ENCODE peak calls at places on chromosomes 6 and 20, in seven cellular contexts. One of them, this sample, is unnamed.

GRCh38 chr6:110828396-110828795 is 13.1 kb upstream of the CDK19 start:
- DNase-seq in A549: no peak
- DNase-seq in bronchial epithelial cell: peak
- DNase-seq in heart left ventricle: no peak
- DNase-seq in astrocyte: no peak
- DNase-seq in foreskin fibroblast: peak
- DNase-seq in brain microvascular endothelial cell: no peak
- DNase-seq in this sample: no peak

GRCh38 chr6:150775400-150775799 is 90.1 kb upstream of the MTHFD1L start:
- DNase-seq in foreskin fibroblast: no peak
- DNase-seq in heart left ventricle: no peak
- DNase-seq in astrocyte: peak
- DNase-seq in brain microvascular endothelial cell: no peak
- DNase-seq in A549: no peak
- DNase-seq in bronchial epithelial cell: no peak
- DNase-seq in this sample: no peak

GRCh38 chr6:513058-513457 is 121.5 kb downstream of the IRF4 start:
- DNase-seq in heart left ventricle: no peak
- DNase-seq in brain microvascular endothelial cell: no peak
- DNase-seq in bronchial epithelial cell: no peak
- DNase-seq in A549: no peak
- DNase-seq in foreskin fibroblast: no peak
- DNase-seq in astrocyte: no peak
- DNase-seq in this sample: no peak

GRCh38 chr6:40978687-40979289 is 60.2 kb downstream of the UNC5CL start:
- DNase-seq in bronchial epithelial cell: no peak
- DNase-seq in astrocyte: no peak
- DNase-seq in brain microvascular endothelial cell: no peak
- DNase-seq in foreskin fibroblast: no peak
- DNase-seq in A549: no peak
- DNase-seq in heart left ventricle: no peak
- DNase-seq in this sample: no peak

GRCh38 chr6:151805286-151805840 is 2.1 kb upstream of the ESR1 start:
- DNase-seq in foreskin fibroblast: peak
- DNase-seq in brain microvascular endothelial cell: no peak
- DNase-seq in heart left ventricle: no peak
- DNase-seq in A549: no peak
- DNase-seq in astrocyte: no peak
- DNase-seq in bronchial epithelial cell: no peak
- DNase-seq in this sample: no peak

GRCh38 chr6:21377356-21377755 is 216.2 kb upstream of the SOX4 start:
- DNase-seq in foreskin fibroblast: no peak
- DNase-seq in A549: no peak
- DNase-seq in bronchial epithelial cell: no peak
- DNase-seq in brain microvascular endothelial cell: no peak
- DNase-seq in heart left ventricle: no peak
- DNase-seq in astrocyte: no peak
- DNase-seq in this sample: no peak

GRCh38 chr6:96990462-96990861 is 65.9 kb downstream of the KLHL32 start:
- DNase-seq in brain microvascular endothelial cell: no peak
- DNase-seq in foreskin fibroblast: no peak
- DNase-seq in heart left ventricle: no peak
- DNase-seq in A549: no peak
- DNase-seq in bronchial epithelial cell: no peak
- DNase-seq in astrocyte: no peak
- DNase-seq in this sample: no peak

GRCh38 chr6:53673138-53673801 is 7.7 kb upstream of the KLHL31 start:
- DNase-seq in bronchial epithelial cell: peak
- DNase-seq in heart left ventricle: no peak
- DNase-seq in A549: peak
- DNase-seq in foreskin fibroblast: peak
- DNase-seq in astrocyte: peak
- DNase-seq in brain microvascular endothelial cell: peak
- DNase-seq in this sample: no peak

GRCh38 chr20:33211817-33212424 is 5.2 kb upstream of the BPIFA3 start:
- DNase-seq in A549: peak
- DNase-seq in brain microvascular endothelial cell: peak
- DNase-seq in heart left ventricle: no peak
- DNase-seq in bronchial epithelial cell: peak
- DNase-seq in foreskin fibroblast: peak
- DNase-seq in astrocyte: peak
- DNase-seq in this sample: no peak

DNA sequence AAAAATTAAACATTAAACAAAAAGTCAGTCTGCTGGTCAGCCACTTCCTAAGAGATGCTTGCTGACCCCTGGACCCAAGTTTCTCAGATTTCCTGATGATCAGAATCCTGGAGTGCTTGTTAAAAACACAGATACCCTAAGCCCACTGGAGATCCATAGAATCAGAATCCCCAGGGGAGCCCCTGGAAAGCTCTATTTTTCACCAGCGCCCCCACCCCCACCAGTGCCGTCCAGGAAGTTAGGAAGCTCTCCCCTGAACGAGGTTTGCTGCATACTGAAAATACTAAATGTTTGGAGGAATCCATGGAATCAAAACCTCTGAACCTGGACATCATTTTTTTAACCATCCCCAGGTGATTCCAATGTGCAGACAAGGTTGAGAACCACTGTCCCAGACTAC is 69.2 kb downstream of the BFSP1 start:
- DNase-seq in A549: no peak
- DNase-seq in brain microvascular endothelial cell: no peak
- DNase-seq in foreskin fibroblast: no peak
- DNase-seq in astrocyte: no peak
- DNase-seq in bronchial epithelial cell: no peak
- DNase-seq in heart left ventricle: no peak
- DNase-seq in this sample: no peak
- TF ChIP-seq CTCF in A549: no peak
- TF ChIP-seq CTCF in brain microvascular endothelial cell: no peak
- TF ChIP-seq CTCF in foreskin fibroblast: no peak
- TF ChIP-seq CTCF in astrocyte: no peak
- TF ChIP-seq CTCF in bronchial epithelial cell: no peak
- TF ChIP-seq CTCF in heart left ventricle: no peak
- TF ChIP-seq CTCF in this sample: no peak

DNA sequence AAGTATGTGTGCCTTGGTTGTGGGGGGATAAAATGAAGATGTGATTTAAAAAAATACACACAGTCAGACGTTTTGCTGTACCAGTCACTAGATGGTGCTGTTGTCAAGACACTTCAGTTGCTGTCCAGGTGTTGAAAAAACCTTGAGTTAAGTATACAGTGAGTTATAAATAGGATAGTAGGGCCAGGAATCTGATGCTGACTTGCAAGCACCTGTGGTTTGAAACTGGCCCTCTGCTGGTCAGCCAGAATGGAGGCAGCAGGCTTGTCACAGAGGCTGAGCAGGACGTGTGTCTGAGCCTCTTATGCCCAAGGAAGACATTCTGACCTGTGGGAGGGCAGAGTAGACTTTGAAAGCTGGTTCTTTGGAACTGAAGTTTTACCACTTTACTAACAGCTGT is 27.8 kb downstream of the RNF8 start:
- DNase-seq in foreskin fibroblast: peak
- DNase-seq in bronchial epithelial cell: peak
- DNase-seq in heart left ventricle: no peak
- DNase-seq in A549: peak
- DNase-seq in astrocyte: peak
- DNase-seq in brain microvascular endothelial cell: peak
- DNase-seq in this sample: no peak
- TF ChIP-seq CTCF in foreskin fibroblast: peak
- TF ChIP-seq CTCF in bronchial epithelial cell: peak
- TF ChIP-seq CTCF in heart left ventricle: peak
- TF ChIP-seq CTCF in A549: peak
- TF ChIP-seq CTCF in astrocyte: peak
- TF ChIP-seq CTCF in brain microvascular endothelial cell: peak
- TF ChIP-seq CTCF in this sample: peak

GRCh38 chr6:119331676-119332286 is 17.8 kb downstream of the MAN1A1 start:
- DNase-seq in bronchial epithelial cell: no peak
- DNase-seq in brain microvascular endothelial cell: no peak
- DNase-seq in foreskin fibroblast: no peak
- DNase-seq in A549: no peak
- DNase-seq in astrocyte: no peak
- DNase-seq in heart left ventricle: no peak
- DNase-seq in this sample: no peak

GRCh38 chr6:119330520-119330919 is 19.0 kb downstream of the MAN1A1 start:
- DNase-seq in heart left ventricle: no peak
- DNase-seq in bronchial epithelial cell: no peak
- DNase-seq in astrocyte: no peak
- DNase-seq in brain microvascular endothelial cell: no peak
- DNase-seq in A549: no peak
- DNase-seq in foreskin fibroblast: no peak
- DNase-seq in this sample: no peak

GRCh38 chr6:119334535-119335264 is 14.9 kb downstream of the MAN1A1 start:
- DNase-seq in A549: no peak
- DNase-seq in astrocyte: no peak
- DNase-seq in brain microvascular endothelial cell: no peak
- DNase-seq in foreskin fibroblast: no peak
- DNase-seq in heart left ventricle: no peak
- DNase-seq in bronchial epithelial cell: no peak
- DNase-seq in this sample: no peak

GRCh38 chr6:119333063-119333609 is 16.4 kb downstream of the MAN1A1 start:
- DNase-seq in foreskin fibroblast: no peak
- DNase-seq in brain microvascular endothelial cell: no peak
- DNase-seq in bronchial epithelial cell: no peak
- DNase-seq in astrocyte: no peak
- DNase-seq in heart left ventricle: no peak
- DNase-seq in A549: no peak
- DNase-seq in this sample: no peak

DNA sequence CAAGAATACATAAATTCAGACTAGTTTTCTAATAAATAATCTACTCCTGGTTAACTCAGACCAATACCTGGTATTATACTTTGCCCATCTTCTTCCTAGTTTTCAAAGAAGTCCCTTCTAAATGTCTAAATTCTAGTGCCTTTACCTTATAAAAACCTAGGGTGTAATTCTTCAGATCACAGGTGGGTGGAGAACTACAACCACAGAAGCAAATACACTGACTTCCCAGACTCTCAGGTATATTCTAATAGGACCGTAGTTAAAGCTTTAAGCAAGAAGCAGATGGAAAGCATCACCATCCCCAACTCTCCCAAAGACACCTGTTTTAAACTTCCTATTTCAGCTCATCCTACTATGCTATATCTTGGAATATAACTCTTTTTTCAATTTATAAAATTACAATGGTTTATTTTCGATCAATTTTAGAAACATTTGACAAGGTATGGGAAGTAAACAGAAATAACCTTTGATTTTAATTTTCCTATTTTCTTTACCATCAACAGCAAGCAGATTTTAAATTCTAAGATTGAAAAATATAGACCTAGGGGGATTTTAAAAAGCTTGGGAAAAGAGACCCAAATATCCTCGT is 15.8 kb downstream of the MAN1A1 start:
- DNase-seq in A549: no peak
- DNase-seq in foreskin fibroblast: no peak
- DNase-seq in brain microvascular endothelial cell: no peak
- DNase-seq in bronchial epithelial cell: peak
- DNase-seq in astrocyte: no peak
- DNase-seq in heart left ventricle: no peak
- DNase-seq in this sample: no peak
- TF ChIP-seq CTCF in A549: peak
- TF ChIP-seq CTCF in foreskin fibroblast: peak
- TF ChIP-seq CTCF in brain microvascular endothelial cell: peak
- TF ChIP-seq CTCF in bronchial epithelial cell: peak
- TF ChIP-seq CTCF in astrocyte: peak
- TF ChIP-seq CTCF in heart left ventricle: peak
- TF ChIP-seq CTCF in this sample: no peak

GRCh38 chr6:36098920-36099647 is 31.2 kb upstream of the MAPK13 start:
- DNase-seq in foreskin fibroblast: no peak
- DNase-seq in astrocyte: no peak
- DNase-seq in brain microvascular endothelial cell: no peak
- DNase-seq in A549: no peak
- DNase-seq in heart left ventricle: no peak
- DNase-seq in bronchial epithelial cell: no peak
- DNase-seq in this sample: no peak

GRCh38 chr6:36094786-36095496 is 35.4 kb upstream of the MAPK13 start:
- DNase-seq in heart left ventricle: peak
- DNase-seq in brain microvascular endothelial cell: peak
- DNase-seq in foreskin fibroblast: peak
- DNase-seq in astrocyte: peak
- DNase-seq in bronchial epithelial cell: peak
- DNase-seq in A549: peak
- DNase-seq in this sample: peak

GRCh38 chr6:36094238-36094637 is 36.1 kb upstream of the MAPK13 start:
- DNase-seq in A549: no peak
- DNase-seq in foreskin fibroblast: no peak
- DNase-seq in bronchial epithelial cell: no peak
- DNase-seq in brain microvascular endothelial cell: no peak
- DNase-seq in heart left ventricle: no peak
- DNase-seq in astrocyte: no peak
- DNase-seq in this sample: no peak

GRCh38 chr6:36098253-36098919 is 31.9 kb upstream of the MAPK13 start:
- DNase-seq in foreskin fibroblast: no peak
- DNase-seq in bronchial epithelial cell: no peak
- DNase-seq in heart left ventricle: no peak
- DNase-seq in brain microvascular endothelial cell: no peak
- DNase-seq in A549: no peak
- DNase-seq in astrocyte: no peak
- DNase-seq in this sample: no peak

DNA sequence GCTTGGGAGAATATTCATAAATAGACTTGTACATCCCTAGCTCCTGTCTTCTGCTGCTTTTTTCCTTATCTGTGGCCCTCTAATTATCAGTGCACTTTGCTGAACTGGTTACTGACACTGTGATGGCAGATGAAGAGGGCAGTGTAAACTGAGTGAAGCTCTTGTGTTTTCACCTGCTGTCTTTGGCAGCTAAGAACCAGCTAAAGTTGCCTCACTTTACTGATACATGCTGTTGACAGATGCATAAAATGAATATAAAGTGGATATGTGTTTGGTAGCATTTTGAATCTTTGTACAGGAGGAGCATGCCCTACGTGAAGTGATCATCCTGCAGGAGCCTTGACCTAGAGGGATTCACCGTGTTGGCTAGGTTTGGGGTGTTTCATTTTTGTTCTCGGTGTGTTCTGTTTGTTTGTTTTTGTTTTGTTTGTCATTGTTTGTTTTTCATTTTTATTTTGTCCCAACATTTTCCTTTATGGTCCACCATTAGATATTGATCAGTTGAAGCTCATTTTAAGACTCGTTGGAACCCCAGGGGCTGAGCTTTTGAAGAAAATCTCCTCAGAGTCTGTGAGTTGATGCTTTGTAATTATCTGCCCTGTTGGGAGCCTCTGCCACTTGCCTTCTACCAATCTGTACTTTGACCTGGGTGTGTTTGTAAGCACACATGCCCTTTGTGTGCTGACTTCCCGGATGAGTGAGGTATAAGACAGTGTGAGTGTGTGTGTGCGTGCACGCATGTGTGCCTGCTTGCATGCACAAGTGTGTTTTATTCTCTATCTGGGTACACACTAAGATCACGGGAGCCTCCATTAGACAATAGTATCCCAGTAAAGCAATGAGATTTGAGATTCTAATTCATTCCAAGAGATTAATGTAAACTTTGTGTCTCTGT is 34.6 kb upstream of the MAPK13 start:
- DNase-seq in brain microvascular endothelial cell: no peak
- DNase-seq in A549: no peak
- DNase-seq in heart left ventricle: no peak
- DNase-seq in bronchial epithelial cell: no peak
- DNase-seq in astrocyte: no peak
- DNase-seq in foreskin fibroblast: no peak
- DNase-seq in this sample: no peak
- TF ChIP-seq CTCF in brain microvascular endothelial cell: no peak
- TF ChIP-seq CTCF in A549: no peak
- TF ChIP-seq CTCF in heart left ventricle: no peak
- TF ChIP-seq CTCF in bronchial epithelial cell: no peak
- TF ChIP-seq CTCF in astrocyte: no peak
- TF ChIP-seq CTCF in foreskin fibroblast: no peak
- TF ChIP-seq CTCF in this sample: no peak

This sample was measured in AG09319.